ENCODE peak calls at places on chromosomes 5 and 9, in four cellular contexts. A is AG10803, Y is HepG2, L is HFF-Myc. H is an unnamed sample.

GRCh38 chr9:68931821-68932220 is 82.1 kb downstream of the PRKACG start:
- DNase-seq in A (no peak), Y (no peak), L (no peak), H (no peak)

GRCh38 chr9:131843989-131844744 is 104.3 kb upstream of the RAPGEF1 start:
- DNase-seq in A (no peak), Y (no peak), L (no peak), H (no peak)

GRCh38 chr5:125863579-125863978 is 559.6 kb upstream of the GRAMD2B start:
- DNase-seq in A (no peak), Y (no peak), L (no peak), H (no peak)

GRCh38 chr5:6260846-6261245 is 117.5 kb downstream of the MED10 start:
- DNase-seq in A (no peak), Y (no peak), L (no peak), H (no peak)

GRCh38 chr5:90983148-90983547 is 400.0 kb downstream of the ARRDC3 start:
- DNase-seq in A (peak), Y (peak), L (no peak), H (no peak)

GRCh38 chr9:93960971-93961841 is 6.1 kb upstream of the BARX1 start:
- DNase-seq in A (no peak), Y (no peak), L (no peak), H (no peak)

GRCh38 chr9:10134266-10134665 is 478.5 kb downstream of the PTPRD start:
- DNase-seq in A (no peak), Y (no peak), L (no peak), H (no peak)

GRCh38 chr5:92222449-92222848 is 839.3 kb upstream of the ARRDC3 start:
- DNase-seq in A (no peak), Y (no peak), L (no peak), H (no peak)

GRCh38 chr9:126149661-126150060 is 177.0 kb upstream of the MVB12B start:
- DNase-seq in A (no peak), Y (peak), L (no peak), H (no peak)

GRCh38 chr9:99114049-99114440 is 9.1 kb downstream of the TGFBR1 start:
- DNase-seq in A (no peak), Y (no peak), L (no peak), H (no peak)

DNA sequence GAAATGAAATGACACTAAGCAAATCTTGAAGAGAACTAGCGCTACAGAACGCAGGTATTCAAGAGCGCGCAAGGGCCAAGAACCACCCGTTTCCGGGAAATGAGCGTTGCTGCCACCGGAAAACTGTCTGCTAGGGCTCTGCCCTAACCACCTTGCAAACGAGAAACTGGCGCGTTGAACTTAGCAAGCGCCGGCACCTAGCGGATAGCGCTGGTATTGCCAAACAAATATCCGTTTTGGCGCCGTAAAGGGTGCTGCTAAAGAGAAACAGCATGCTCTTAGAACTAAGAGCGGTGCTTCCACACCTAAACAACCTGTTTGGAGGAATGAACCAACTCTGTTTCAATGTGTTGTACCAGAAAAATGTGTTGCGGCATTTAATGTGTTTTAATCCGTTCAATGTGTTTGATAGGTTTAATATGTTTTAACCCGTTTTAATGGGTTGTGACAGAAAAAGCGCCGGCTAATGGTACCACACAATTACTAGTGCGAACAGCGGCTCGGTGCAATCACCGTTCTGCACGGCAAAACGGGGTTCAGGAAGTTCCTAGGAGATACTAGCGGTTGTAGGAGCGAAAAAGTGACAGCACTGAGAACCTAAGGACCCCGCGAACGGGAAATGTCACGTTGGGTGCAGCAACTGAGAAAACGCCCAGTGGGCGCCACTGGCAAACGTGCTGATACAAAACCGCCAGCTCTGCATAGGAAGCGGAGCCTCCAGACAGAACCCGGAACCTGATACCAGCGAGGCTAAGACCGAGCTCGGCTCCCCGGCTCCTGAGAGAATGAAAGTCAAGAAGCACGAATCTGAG is at the start of gene ANXA2R:
- DNase-seq in A (peak), Y (peak), L (peak), H (peak)
- H3K4me3 ChIP-seq in A (peak), Y (peak), L (peak), H (peak)

DNA sequence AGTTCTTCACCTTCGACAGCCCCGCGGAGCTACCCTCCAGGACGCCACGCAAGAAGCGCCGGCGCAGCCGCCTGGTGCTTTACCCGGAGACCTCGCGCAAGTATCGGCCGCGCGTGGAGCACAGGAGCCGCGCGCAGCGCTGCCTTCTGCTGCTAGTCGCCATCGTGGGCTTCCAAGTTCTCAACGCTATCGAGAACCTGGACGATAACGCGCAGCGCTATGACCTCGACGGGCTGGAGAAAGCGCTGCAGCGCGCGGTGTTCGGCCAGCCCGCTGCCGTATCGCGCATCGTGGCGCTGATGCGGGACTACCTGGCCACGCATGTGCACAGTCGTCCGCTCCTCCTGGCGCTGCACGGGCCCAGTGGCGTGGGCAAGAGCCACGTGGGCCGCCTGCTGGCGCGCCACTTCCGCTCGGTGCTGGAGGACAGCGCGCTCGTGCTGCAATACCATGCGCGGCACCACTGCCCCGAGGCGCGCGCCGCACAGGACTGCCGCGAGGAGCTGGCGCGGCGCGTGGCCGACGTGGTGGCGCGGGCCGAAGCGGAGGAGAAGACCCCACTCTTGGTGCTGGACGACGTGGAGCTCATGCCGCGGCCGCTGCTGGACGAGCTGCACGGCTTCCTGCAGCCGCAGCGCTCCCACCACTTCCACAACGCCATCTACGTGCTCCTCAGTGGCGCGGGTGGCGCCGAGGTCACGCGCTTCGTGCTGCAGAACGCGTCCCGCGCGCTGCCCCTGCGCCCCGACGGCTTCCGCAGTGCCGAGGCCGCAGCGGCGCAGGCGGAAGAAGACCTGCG is 1.6 kb downstream of the TOR4A start:
- DNase-seq in A (no peak), Y (no peak), L (no peak), H (no peak)
- H3K4me3 ChIP-seq in A (peak), Y (no peak), L (peak), H (peak)

GRCh38 chr5:1887400-1888360 is 5.0 kb upstream of the IRX4 start:
- DNase-seq in A (no peak), Y (no peak), L (no peak), H (no peak)
- H3K4me3 ChIP-seq in A (no peak), Y (no peak), L (no peak), H (no peak)

GRCh38 chr5:7434937-7435336 is 39.0 kb downstream of the ADCY2 start:
- DNase-seq in A (no peak), Y (no peak), L (no peak), H (no peak)
- H3K4me3 ChIP-seq in A (no peak), Y (no peak), L (no peak), H (no peak)

DNA sequence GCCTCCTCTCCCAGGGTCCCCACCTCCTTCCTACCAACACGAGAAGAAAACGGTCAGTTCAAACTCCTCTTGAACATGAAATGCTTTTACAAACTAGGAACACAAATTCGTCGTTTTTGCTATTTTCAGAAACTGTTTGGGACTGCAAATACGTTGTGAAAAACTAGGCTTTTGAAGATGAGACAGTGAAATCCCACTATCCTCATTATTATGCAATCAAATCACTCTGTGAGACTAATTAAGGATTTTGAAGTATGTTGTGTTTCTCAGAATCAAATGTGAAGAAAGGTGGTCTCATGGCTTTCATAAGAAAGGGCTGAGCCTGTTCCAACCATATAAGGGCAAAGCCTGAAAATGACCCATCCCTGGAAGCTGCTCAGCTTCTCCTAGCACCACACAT is 33.2 kb downstream of the CDH6 start:
- DNase-seq in A (no peak), Y (no peak), L (no peak), H (no peak)
- H3K4me3 ChIP-seq in A (no peak), Y (no peak), L (no peak), H (no peak)

GRCh38 chr9:33161589-33162132 is 5.5 kb downstream of the B4GALT1 start:
- DNase-seq in A (no peak), Y (no peak), L (no peak), H (peak)
- H3K4me3 ChIP-seq in A (peak), Y (no peak), L (peak), H (no peak)

DNA sequence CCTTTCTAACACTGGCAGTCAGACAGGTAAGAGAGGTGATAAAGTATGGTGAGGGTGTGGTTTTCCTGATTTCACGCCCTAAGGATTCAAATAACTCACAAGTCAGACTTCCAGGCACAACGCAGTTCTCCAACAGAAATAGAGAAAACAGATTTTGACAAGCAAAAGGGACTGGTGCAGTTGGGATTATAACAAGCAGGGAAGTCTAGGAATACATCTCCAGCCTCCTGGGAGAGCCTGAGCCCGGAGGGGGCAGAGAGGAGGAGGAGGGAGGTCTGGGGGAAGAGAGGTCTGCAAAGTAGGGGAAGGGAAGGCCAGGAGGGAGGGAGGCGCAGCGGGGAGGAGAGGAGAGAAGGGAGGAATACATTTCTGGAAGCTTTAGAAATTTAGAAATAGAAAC is 1.6 kb downstream of the CMBL start:
- DNase-seq in A (no peak), Y (no peak), L (no peak), H (peak)
- H3K4me3 ChIP-seq in A (no peak), Y (peak), L (peak), H (no peak)

GRCh38 chr9:73156593-73157187 is 5.0 kb downstream of the ANXA1 start:
- DNase-seq in A (no peak), Y (no peak), L (no peak), H (no peak)
- H3K4me3 ChIP-seq in A (no peak), Y (no peak), L (no peak), H (no peak)

GRCh38 chr9:4740623-4741364 is at the start of gene AK3:
- DNase-seq in A (peak), Y (peak), L (peak), H (peak)

GRCh38 chr9:4743131-4743875 is 2.3 kb upstream of the AK3 start:
- DNase-seq in A (peak), Y (no peak), L (no peak), H (no peak)

GRCh38 chr9:4740373-4740622 is 704 bp downstream of the AK3 start:
- DNase-seq in A (no peak), Y (no peak), L (no peak), H (peak)

GRCh38 chr9:4741365-4742031 is 496 bp upstream of the AK3 start:
- DNase-seq in A (no peak), Y (peak), L (no peak), H (peak)

DNA sequence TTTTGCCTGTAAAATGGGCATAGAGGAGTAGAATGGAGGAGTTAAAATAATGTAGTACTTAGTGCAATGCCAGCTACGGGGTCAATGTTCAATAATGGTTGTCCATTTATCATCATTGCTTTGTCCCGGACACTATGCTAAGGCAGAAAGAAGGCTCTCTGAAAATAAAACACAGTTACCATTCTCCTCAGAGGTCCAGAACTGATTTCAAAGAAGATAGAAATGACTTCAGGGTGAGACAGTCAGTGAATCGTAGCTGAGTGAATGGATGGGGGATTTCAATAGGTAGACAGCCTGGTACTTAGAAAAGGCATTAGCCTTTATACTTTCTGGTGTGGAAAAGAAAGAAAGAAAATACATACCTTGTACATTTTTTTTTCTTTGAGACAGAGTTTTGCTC is 1.2 kb upstream of the AK3 start:
- DNase-seq in A (no peak), Y (no peak), L (no peak), H (peak)
- H3K4me3 ChIP-seq in A (no peak), Y (peak), L (peak), H (no peak)